ENCODE peak calls at places on chromosome 2, in ten cellular contexts. S, W, A, U, I, L, J, T, B and X are unnamed samples. For H3K4me1, the result is how much of the 10 kb centered on the place peaks cover.

GRCh38 chr2:238761802-238762373 is 86.0 kb upstream of the TWIST2 start:
- DNase-seq in S (no peak), W (no peak), A (peak), U (no peak), I (no peak), L (no peak), J (no peak), T (peak), B (no peak), X (peak)

GRCh38 chr2:81981616-81982015 is 1677.1 kb upstream of the LRRTM1 start:
- DNase-seq in S (no peak), W (no peak), A (no peak), U (no peak), I (no peak), L (no peak), J (no peak), T (no peak), B (no peak), X (no peak)

GRCh38 chr2:215365184-215365658 is 53.4 kb downstream of the ATIC start:
- DNase-seq in S (no peak), W (no peak), A (peak), U (no peak), I (no peak), L (no peak), J (no peak), T (no peak), B (no peak), X (no peak)

GRCh38 chr2:109470121-109470921 is 143.4 kb downstream of the SEPTIN10 start:
- DNase-seq in S (no peak), W (no peak), A (peak), U (no peak), I (no peak), L (no peak), J (no peak), T (no peak), B (peak), X (peak)

GRCh38 chr2:1079873-1080799 is 129.5 kb downstream of the SNTG2 start:
- DNase-seq in S (no peak), W (no peak), A (no peak), U (no peak), I (no peak), L (no peak), J (no peak), T (no peak), B (no peak), X (no peak)

GRCh38 chr2:37573406-37573805 is 98.0 kb downstream of the CDC42EP3 start:
- DNase-seq in S (no peak), W (no peak), A (peak), U (no peak), I (no peak), L (no peak), J (no peak), T (no peak), B (no peak), X (peak)

GRCh38 chr2:59569124-59569523 is 984.3 kb downstream of the BCL11A start:
- DNase-seq in S (no peak), W (no peak), A (no peak), U (no peak), I (no peak), L (no peak), J (no peak), T (no peak), B (no peak), X (no peak)

GRCh38 chr2:220748875-220749479 is 823.1 kb downstream of the EPHA4 start:
- DNase-seq in S (peak), W (no peak), A (no peak), U (no peak), I (no peak), L (no peak), J (no peak), T (no peak), B (no peak), X (no peak)

GRCh38 chr2:20597868-20598183 is 53.1 kb downstream of the HS1BP3 start:
- DNase-seq in S (peak), W (no peak), A (no peak), U (no peak), I (no peak), L (peak), J (no peak), T (no peak), B (no peak), X (no peak)

GRCh38 chr2:19140463-19141208 is 217.8 kb downstream of the OSR1 start:
- DNase-seq in S (no peak), W (peak), A (peak), U (no peak), I (no peak), L (no peak), J (peak), T (no peak), B (no peak), X (peak)

DNA sequence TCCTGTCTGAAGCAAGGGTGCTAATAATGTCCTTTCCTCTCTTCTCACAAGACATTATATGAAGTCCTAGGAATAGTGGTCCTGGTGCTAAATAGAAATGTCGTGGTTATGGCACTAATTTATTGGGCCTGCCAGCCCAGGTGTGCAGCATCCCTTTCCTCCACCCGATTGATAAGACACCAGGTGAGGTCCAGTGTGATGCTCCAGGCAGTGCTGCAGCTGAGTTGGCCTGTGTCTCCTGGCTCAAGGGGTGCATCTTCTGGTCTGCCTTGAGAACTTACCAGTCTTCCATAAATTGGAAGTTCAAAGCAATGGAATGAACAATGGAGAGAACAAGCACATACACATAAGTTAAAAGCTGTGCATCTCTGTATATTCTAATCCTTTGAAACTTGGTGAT is 26.9 kb downstream of the CRIM1 start:
- DNase-seq in S (no peak), W (no peak), A (no peak), U (no peak), I (no peak), L (no peak), J (no peak), T (no peak), B (no peak), X (no peak)
- H3K27ac ChIP-seq in S (no peak), W (peak), A (no peak), U (peak), I (no peak), L (no peak), J (no peak), T (no peak), B (no peak), X (no peak)

GRCh38 chr2:230870544-230871360 is 6.0 kb downstream of the ITM2C start:
- DNase-seq in S (no peak), W (no peak), A (no peak), U (no peak), I (no peak), L (no peak), J (no peak), T (no peak), B (no peak), X (peak)

GRCh38 chr2:230873670-230874401 is 9.1 kb downstream of the ITM2C start:
- DNase-seq in S (peak), W (no peak), A (no peak), U (no peak), I (no peak), L (no peak), J (no peak), T (no peak), B (no peak), X (no peak)

GRCh38 chr2:230872968-230873669 is 8.4 kb downstream of the ITM2C start:
- DNase-seq in S (no peak), W (no peak), A (no peak), U (no peak), I (no peak), L (no peak), J (no peak), T (no peak), B (no peak), X (no peak)

GRCh38 chr2:230871361-230872150 is 6.8 kb downstream of the ITM2C start:
- DNase-seq in S (peak), W (no peak), A (no peak), U (no peak), I (no peak), L (no peak), J (no peak), T (no peak), B (no peak), X (no peak)

DNA sequence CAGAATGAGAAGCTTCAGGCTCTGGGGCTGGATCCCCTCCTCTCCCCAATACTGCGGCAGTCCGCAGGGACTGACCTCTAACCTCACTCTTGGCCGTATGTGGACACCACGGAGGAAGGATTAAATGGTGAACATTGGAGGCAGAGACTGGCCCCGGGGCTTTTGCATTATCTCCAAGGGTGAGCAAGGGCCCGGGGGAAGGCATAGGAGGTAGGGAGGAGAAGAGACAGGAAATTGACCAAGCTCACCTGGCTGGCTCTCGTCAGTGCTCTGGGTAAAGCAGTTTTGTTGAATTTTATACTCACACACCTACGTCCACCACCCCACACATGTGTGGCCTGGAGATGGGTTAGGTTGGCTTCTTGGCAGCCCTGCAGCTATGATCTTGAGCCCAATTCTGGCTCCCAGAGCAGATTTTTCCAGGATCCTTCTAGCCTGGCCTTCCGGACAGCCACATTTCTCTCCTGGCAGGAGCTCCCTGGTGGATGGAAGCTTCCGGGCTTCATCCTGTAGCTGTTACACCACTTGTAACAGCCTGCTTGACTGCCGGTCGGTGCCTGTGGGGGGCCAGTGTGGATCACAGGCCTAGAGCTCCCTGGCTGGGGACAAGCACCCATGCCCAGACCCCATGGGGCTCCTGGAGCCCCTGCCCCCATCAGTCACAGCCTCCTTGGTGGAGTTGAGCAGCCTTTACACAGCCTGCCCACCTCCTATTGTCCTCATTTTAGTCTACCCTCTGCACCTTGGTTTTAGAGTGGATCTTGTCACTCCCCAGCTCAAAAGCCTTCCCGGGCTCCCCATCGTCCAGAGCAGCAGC is 7.6 kb downstream of the ITM2C start:
- DNase-seq in S (peak), W (no peak), A (no peak), U (no peak), I (no peak), L (no peak), J (no peak), T (no peak), B (no peak), X (no peak)
- H3K4me1 ChIP-seq in S (under half), W (under half), A (under half), U (under half), I (under half), L (under half), J (under half), T (under half), B (under half), X (under half)

GRCh38 chr2:100009743-100010142 is 132.6 kb downstream of the AFF3 start:
- DNase-seq in S (no peak), W (no peak), A (no peak), U (no peak), I (no peak), L (no peak), J (no peak), T (no peak), B (no peak), X (no peak)

GRCh38 chr2:100012575-100012974 is 129.8 kb downstream of the AFF3 start:
- DNase-seq in S (no peak), W (no peak), A (peak), U (no peak), I (no peak), L (no peak), J (no peak), T (no peak), B (no peak), X (no peak)

GRCh38 chr2:100013892-100014677 is 128.3 kb downstream of the AFF3 start:
- DNase-seq in S (peak), W (no peak), A (peak), U (peak), I (no peak), L (peak), J (no peak), T (peak), B (peak), X (peak)

GRCh38 chr2:100008960-100009359 is 133.4 kb downstream of the AFF3 start:
- DNase-seq in S (no peak), W (no peak), A (peak), U (no peak), I (no peak), L (no peak), J (no peak), T (no peak), B (no peak), X (peak)

DNA sequence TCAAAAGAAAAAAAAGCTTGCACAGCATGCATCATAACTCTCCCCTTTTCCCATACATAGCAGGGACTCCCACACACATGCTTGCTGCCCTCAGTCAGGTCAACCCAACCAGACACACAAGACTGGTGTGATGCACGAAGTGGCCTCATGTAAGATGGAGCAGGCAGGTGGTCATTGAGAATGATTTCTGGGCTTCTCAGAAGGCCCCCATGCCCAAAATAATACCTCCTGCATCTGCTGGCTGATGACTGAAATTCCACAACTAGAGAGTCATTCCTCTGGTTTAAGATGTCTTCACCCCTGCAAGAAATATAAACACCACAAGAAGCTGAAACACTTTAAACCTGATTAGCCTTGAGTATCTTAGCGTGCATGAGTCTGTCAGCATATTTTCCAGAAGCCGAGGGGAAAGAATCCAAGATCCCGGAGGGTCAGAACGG is 131.1 kb downstream of the AFF3 start:
- DNase-seq in S (no peak), W (no peak), A (peak), U (no peak), I (no peak), L (no peak), J (no peak), T (no peak), B (no peak), X (peak)
- H3K27ac ChIP-seq in S (no peak), W (no peak), A (peak), U (no peak), I (no peak), L (no peak), J (no peak), T (no peak), B (no peak), X (peak)

GRCh38 chr2:192487636-192488035 is 292.9 kb upstream of the TMEFF2 start:
- DNase-seq in S (no peak), W (no peak), A (no peak), U (no peak), I (no peak), L (no peak), J (no peak), T (no peak), B (no peak), X (no peak)
- H3K4me1 ChIP-seq in S (under half), W (under half), A (under half), U (under half), I (under half), L (under half), J (under half), T (under half), B (under half), X (under half)

GRCh38 chr2:134231296-134231964 is 22.4 kb upstream of the MGAT5 start:
- DNase-seq in S (no peak), W (no peak), A (peak), U (no peak), I (no peak), L (no peak), J (no peak), T (no peak), B (no peak), X (peak)
- H3K27ac ChIP-seq in S (no peak), W (no peak), A (peak), U (no peak), I (no peak), L (no peak), J (no peak), T (no peak), B (peak), X (peak)

DNA sequence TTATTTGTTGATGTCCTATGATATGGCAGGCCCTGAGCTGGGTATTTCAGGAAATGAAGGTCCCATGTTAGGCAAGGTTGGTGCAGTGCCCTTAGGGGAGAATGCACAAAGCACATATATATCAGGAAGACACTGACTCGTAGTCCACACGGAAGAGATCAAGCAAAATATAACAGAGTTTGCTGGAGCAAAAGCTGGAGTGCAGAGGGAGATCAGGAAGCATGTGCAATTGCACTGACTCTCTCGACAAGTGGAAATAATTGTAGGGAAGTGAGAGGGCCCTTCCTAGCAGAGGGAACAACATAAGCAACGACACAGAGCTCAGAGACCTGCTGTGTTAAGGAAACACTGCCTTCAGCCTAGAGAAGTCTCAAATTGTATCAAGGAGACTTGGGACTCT is 4.2 kb downstream of the ZNF385B start:
- DNase-seq in S (no peak), W (no peak), A (no peak), U (no peak), I (no peak), L (no peak), J (no peak), T (no peak), B (no peak), X (no peak)
- H3K4me1 ChIP-seq in S (under half), W (under half), A (under half), U (under half), I (under half), L (under half), J (under half), T (under half), B (under half), X (under half)

DNA sequence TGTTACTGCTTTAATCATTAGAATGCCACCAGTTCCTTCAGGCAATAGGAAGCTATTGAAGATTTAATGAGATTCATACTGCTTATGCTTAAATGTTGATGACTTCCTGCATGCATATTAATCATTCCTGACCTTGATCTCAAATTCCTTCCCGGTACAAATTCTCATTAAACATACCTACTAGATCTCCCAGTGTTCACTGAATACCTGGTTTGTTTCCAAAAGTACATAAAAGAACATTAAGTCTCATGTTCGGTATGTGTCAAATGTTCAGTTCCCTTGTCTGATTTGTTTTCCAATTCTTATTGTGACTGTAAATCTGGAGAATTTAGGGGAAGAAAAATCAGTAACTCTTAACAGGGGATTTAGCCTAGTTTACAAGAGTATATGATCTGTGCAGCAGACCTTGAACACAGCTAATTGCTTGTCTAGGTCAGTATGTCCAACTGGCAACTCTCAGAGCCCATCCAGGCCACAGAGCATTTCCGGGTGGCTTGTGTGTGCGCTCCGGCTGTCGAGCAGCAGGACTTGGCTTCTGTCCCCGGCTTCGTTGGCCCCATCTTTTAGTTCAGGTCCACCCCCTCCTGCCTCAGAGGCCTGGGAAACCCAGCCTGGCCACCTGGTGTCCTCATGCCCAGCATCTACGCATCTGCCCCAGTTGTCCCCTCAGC is 13.1 kb downstream of the METAP1D start:
- DNase-seq in S (no peak), W (peak), A (no peak), U (no peak), I (no peak), L (no peak), J (no peak), T (no peak), B (no peak), X (peak)
- H3K27ac ChIP-seq in S (no peak), W (peak), A (no peak), U (no peak), I (no peak), L (no peak), J (peak), T (no peak), B (no peak), X (no peak)